ENCODE peak calls at places on chromosome 9, in ten cellular contexts. W is esophagus muscularis mucosa, K is SK-N-SH, L is transverse colon, R is breast epithelium, U is HCT116, O is H1, G is GM12878, F is upper lobe of left lung, S is sigmoid colon. E is an unnamed sample.
A peak's percentile ranks its signal among the peaks of the same experiment; 100 is the strongest.

GRCh38 chr9:95505676-95506437 is 10.9 kb downstream of the PTCH1 start:
- DNase-seq in W (no peak), K (peak; percentile 86), L (peak; percentile 61), R (no peak), U (no peak), O (no peak), G (no peak), F (no peak), S (peak; percentile 80), E (peak; percentile 56)

GRCh38 chr9:129962889-129963703 is 79.9 kb downstream of the FNBP1 start:
- DNase-seq in W (no peak), K (no peak), L (peak; percentile 66), R (no peak), U (no peak), O (no peak), G (peak; percentile 59), F (peak; percentile 66), S (peak; percentile 86), E (peak; percentile 65)

GRCh38 chr9:134420281-134420835 is 94.1 kb downstream of the RXRA start:
- DNase-seq in W (no peak), K (no peak), L (no peak), R (no peak), U (no peak), O (no peak), G (no peak), F (no peak), S (no peak), E (no peak)

GRCh38 chr9:98128316-98128715 is 9.3 kb upstream of the TRIM14 start:
- DNase-seq in W (no peak), K (no peak), L (no peak), R (no peak), U (no peak), O (no peak), G (no peak), F (no peak), S (peak; percentile 43), E (no peak)

GRCh38 chr9:81825831-81826540 is 102.2 kb upstream of the SPATA31D4 start:
- DNase-seq in W (no peak), K (no peak), L (no peak), R (no peak), U (no peak), O (no peak), G (no peak), F (no peak), S (no peak), E (no peak)

GRCh38 chr9:119588874-119589560 is 219.8 kb upstream of the BRINP1 start:
- DNase-seq in W (no peak), K (no peak), L (no peak), R (no peak), U (no peak), O (no peak), G (no peak), F (no peak), S (no peak), E (no peak)

GRCh38 chr9:26833792-26834191 is 58.8 kb downstream of the CAAP1 start:
- DNase-seq in W (no peak), K (no peak), L (no peak), R (no peak), U (no peak), O (peak; percentile 21), G (no peak), F (no peak), S (no peak), E (no peak)

GRCh38 chr9:80352967-80353366 is 781.2 kb downstream of the TLE4 start:
- DNase-seq in W (no peak), K (no peak), L (no peak), R (no peak), U (no peak), O (no peak), G (no peak), F (no peak), S (no peak), E (no peak)

GRCh38 chr9:137461316-137461662 is 2.2 kb upstream of the NSMF start:
- DNase-seq in W (no peak), K (no peak), L (no peak), R (no peak), U (no peak), O (no peak), G (no peak), F (no peak), S (no peak), E (no peak)

GRCh38 chr9:136364369-136364748 is 815 bp upstream of the DNLZ start:
- DNase-seq in W (no peak), K (no peak), L (no peak), R (no peak), U (no peak), O (no peak), G (no peak), F (no peak), S (no peak), E (no peak)

GRCh38 chr9:136364942-136365774 is 1.6 kb upstream of the DNLZ start:
- DNase-seq in W (no peak), K (peak; percentile 96), L (no peak), R (no peak), U (no peak), O (no peak), G (no peak), F (no peak), S (no peak), E (no peak)

GRCh38 chr9:136363106-136363605 is 388 bp downstream of the DNLZ start:
- DNase-seq in W (peak; percentile 99), K (peak; percentile 99), L (peak; percentile 98), R (peak; percentile 99), U (peak; percentile 91), O (peak; percentile 89), G (peak; percentile 68), F (peak; percentile 98), S (peak; percentile 99), E (peak; percentile 95)

GRCh38 chr9:136362450-136362784 is 1.1 kb downstream of the DNLZ start:
- DNase-seq in W (no peak), K (no peak), L (no peak), R (no peak), U (no peak), O (no peak), G (no peak), F (no peak), S (no peak), E (no peak)

GRCh38 chr9:136363606-136364368 is at the start of gene DNLZ:
- DNase-seq in W (peak; percentile 95), K (peak; percentile 94), L (peak; percentile 89), R (peak; percentile 81), U (peak; percentile 66), O (no peak), G (peak; percentile 32), F (peak; percentile 86), S (peak; percentile 93), E (peak; percentile 72)
- H3K4me3 ChIP-seq in W (peak within 1 kb of the TSS; percentile 99), K (peak within 1 kb of the TSS; percentile 96), L (peak within 1 kb of the TSS; percentile 100), R (peak within 1 kb of the TSS; percentile 80), U (peak within 1 kb of the TSS; percentile 65), O (peak within 1 kb of the TSS; percentile 71), G (peak within 1 kb of the TSS; percentile 89), F (peak within 1 kb of the TSS; percentile 100), S (peak within 1 kb of the TSS; percentile 87), E (peak within 1 kb of the TSS; percentile 97)

DNA sequence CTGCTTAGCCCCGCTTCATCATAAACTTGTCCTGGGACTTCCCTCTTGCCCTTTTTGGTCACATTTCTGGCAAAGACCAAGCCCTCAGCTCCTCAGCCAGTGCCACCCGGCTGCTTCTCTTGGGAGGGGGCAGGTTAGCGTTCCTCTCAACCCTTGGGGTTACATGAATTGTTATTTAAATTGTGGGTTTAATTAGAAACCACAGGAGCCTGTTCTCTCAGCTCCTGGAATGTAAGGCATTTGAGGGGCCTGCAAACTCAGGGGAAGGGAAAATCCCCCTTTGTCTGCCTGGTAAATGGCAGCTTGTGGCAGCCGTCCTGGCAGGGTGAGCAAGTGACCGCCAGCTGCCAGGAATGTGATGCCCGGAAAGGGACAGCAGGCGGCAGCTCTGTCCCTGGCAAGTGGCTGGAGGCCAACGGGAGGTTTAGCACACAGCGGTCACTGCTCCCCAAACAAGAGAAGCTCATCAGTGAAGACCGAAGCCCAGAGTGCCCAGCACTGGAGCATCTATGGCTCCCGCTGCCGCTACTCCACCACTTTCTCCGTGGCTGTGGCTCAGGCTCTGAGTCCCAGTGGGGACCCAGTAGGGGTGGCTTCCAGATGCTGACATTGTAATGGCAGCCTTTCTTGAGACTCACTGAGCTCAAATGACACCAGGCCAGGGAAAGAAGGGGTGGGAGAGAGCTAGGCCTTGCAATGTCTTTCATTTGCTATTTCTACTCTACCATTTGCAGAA is 51.7 kb downstream of the SHB start:
- DNase-seq in W (no peak), K (peak; percentile 80), L (no peak), R (peak; percentile 83), U (no peak), O (peak; percentile 97), G (no peak), F (peak; percentile 86), S (no peak), E (peak; percentile 85)
- TF ChIP-seq POLR2AphosphoS5 in W (no peak), K (peak; percentile 35), L (no peak), R (peak; percentile 46), U (no peak), O (peak; percentile 42), G (no peak), F (no peak), S (no peak), E (peak; percentile 82)

DNA sequence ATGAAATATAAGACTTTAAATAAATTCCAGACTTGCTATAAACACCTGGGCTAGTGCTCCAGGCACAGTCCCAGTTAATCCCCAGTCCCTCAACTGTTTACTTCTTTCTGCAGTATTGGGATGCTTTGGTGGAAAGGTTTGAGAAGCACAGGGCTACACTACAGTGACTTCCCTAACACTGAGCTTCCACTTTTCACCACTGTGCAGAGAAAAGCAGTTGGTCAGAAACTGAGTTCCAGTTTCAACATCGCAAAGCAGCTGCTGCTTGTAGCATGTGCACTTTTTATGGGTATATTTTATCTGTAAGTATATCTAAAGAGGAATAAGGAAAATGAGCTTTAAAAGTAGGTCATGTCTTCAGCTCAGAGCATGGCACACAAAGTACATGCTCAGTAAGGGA is 339.7 kb downstream of the NTRK2 start:
- DNase-seq in W (peak; percentile 24), K (no peak), L (no peak), R (no peak), U (no peak), O (no peak), G (peak; percentile 4), F (no peak), S (no peak), E (no peak)
- H3K27ac ChIP-seq in W (no peak overlapping the region), K (no peak overlapping the region), L (no peak overlapping the region), R (no peak overlapping the region), U (no peak overlapping the region), O (no peak overlapping the region), G (no peak overlapping the region), F (no peak overlapping the region), S (no peak overlapping the region), E (no peak overlapping the region)

DNA sequence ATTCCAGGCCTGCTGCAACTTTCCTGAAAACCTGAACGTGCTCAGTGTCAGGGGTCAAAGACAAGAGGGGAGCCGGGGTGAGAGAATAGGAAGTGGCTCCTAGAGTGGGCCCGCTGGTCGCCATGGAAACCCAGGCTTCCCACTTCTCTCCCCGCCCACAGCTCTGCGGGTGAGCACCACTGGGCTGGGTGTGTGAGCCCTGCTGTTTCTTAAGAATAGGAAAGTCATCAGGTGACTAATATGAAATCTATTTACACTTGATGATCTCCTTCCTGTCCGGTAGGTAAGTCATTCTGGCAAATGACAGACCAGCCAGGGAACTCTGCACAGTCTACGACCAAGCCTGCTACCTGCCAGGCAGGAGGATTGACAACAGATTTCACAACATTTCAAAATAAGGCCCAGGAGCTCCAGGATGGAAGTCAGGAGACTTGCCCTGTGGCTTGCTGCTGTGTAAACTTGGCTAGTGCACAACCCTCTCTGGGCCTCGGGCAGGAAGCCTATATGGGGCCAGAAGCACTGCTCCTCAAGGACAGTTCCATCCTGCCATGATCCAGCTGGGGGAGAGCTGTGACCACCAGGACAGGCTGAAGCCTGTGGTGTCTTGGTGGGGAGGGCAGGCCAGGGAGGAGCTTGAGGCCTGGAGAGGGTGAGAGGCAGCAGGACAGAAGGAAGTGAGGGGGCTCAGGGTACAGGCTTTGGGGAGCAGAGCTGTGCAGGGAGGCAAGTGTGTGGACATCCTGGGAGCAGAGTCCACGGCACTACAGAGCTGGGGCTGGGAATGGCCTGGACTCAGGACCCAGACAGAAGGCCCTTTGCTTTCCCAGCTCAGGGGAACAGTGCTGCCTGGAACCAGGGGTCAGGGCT is 60.6 kb downstream of the SHB start:
- DNase-seq in W (no peak), K (no peak), L (peak; percentile 39), R (no peak), U (peak; percentile 82), O (no peak), G (peak; percentile 56), F (peak; percentile 91), S (no peak), E (peak; percentile 64)
- H3K4me3 ChIP-seq in W (no peak overlapping the region), K (no peak overlapping the region), L (no peak overlapping the region), R (no peak overlapping the region), U (no peak overlapping the region), O (no peak overlapping the region), G (no peak overlapping the region), F (no peak overlapping the region), S (no peak overlapping the region), E (no peak overlapping the region)